ENCODE peak calls at places on chromosomes 3 and 15, in six cellular contexts. G, K, D, Q, T and C are unnamed samples.

GRCh38 chr3:23518441-23518840 is 287.3 kb upstream of the UBE2E1 start:
- DNase-seq in G (no peak), K (no peak), D (no peak), Q (no peak), T (no peak), C (no peak)

GRCh38 chr15:87365221-87365620 is 891.3 kb downstream of the NTRK3 start:
- DNase-seq in G (no peak), K (no peak), D (no peak), Q (no peak), T (no peak), C (peak; percentile 38)

GRCh38 chr3:192174283-192174682 is 553.1 kb downstream of the FGF12 start:
- DNase-seq in G (no peak), K (no peak), D (no peak), Q (no peak), T (no peak), C (no peak)

GRCh38 chr3:12336099-12336498 is 47.2 kb downstream of the PPARG start:
- DNase-seq in G (no peak), K (no peak), D (no peak), Q (no peak), T (no peak), C (no peak)

GRCh38 chr3:142022381-142022780 is 127.0 kb downstream of the TFDP2 start:
- DNase-seq in G (no peak), K (no peak), D (no peak), Q (no peak), T (no peak), C (peak; percentile 30)

GRCh38 chr3:171181907-171182690 is 155.6 kb upstream of the SLC2A2 start:
- DNase-seq in G (no peak), K (no peak), D (no peak), Q (no peak), T (no peak), C (peak; percentile 35)

GRCh38 chr3:52181543-52181942 is 16.4 kb upstream of the ALAS1 start:
- DNase-seq in G (no peak), K (no peak), D (no peak), Q (no peak), T (no peak), C (no peak)

GRCh38 chr3:118425272-118425837 is 609.3 kb downstream of the IGSF11 start:
- DNase-seq in G (no peak), K (no peak), D (no peak), Q (no peak), T (no peak), C (no peak)

GRCh38 chr3:174102274-174102673 is 704.7 kb downstream of the NLGN1 start:
- DNase-seq in G (no peak), K (no peak), D (no peak), Q (no peak), T (no peak), C (no peak)

GRCh38 chr3:141237701-141238521 is 6.3 kb downstream of the PXYLP1 start:
- DNase-seq in G (peak; percentile 54), K (no peak), D (no peak), Q (no peak), T (peak; percentile 42), C (no peak)

GRCh38 chr3:154954750-154955149 is 125.4 kb upstream of the MME start:
- DNase-seq in G (no peak), K (no peak), D (no peak), Q (no peak), T (no peak), C (no peak)

GRCh38 chr3:195352895-195353488 is 82.0 kb upstream of the XXYLT1 start:
- DNase-seq in G (no peak), K (no peak), D (no peak), Q (no peak), T (no peak), C (peak; percentile 46)

GRCh38 chr3:29720660-29721059 is 439.8 kb downstream of the RBMS3 start:
- DNase-seq in G (no peak), K (no peak), D (no peak), Q (no peak), T (no peak), C (no peak)

GRCh38 chr15:79985571-79985970 is 14.6 kb upstream of the BCL2A1 start:
- DNase-seq in G (no peak), K (no peak), D (no peak), Q (no peak), T (peak; percentile 23), C (no peak)